ENCODE peak calls at places on chromosomes 5 and 9, in seven cellular contexts. D, Z, X, C, A, F and I are unnamed samples.

GRCh38 chr5:171421331-171422262 is 2.1 kb downstream of the FGF18 start:
- DNase-seq in D (no peak), Z (no peak), X (no peak), C (no peak), A (no peak), F (no peak), I (no peak)

GRCh38 chr5:22560115-22560514 is 293.0 kb downstream of the CDH12 start:
- DNase-seq in D (no peak), Z (peak; percentile 97), X (no peak), C (no peak), A (no peak), F (no peak), I (no peak)

GRCh38 chr5:150303070-150303595 is 428 bp upstream of the ARSI start:
- DNase-seq in D (no peak), Z (peak; percentile 77), X (no peak), C (no peak), A (no peak), F (no peak), I (no peak)

GRCh38 chr5:136192015-136192525 is 892 bp downstream of the SMIM32 start:
- DNase-seq in D (no peak), Z (no peak), X (no peak), C (no peak), A (no peak), F (no peak), I (no peak)

GRCh38 chr9:80086386-80086785 is 514.6 kb downstream of the TLE4 start:
- DNase-seq in D (no peak), Z (no peak), X (no peak), C (no peak), A (no peak), F (no peak), I (no peak)

GRCh38 chr9:89346703-89347102 is 28.4 kb downstream of the SECISBP2 start:
- DNase-seq in D (no peak), Z (no peak), X (no peak), C (no peak), A (no peak), F (no peak), I (no peak)

GRCh38 chr5:81755320-81755719 is 4.4 kb upstream of the SSBP2 start:
- DNase-seq in D (peak; percentile 47), Z (peak; percentile 89), X (no peak), C (peak; percentile 80), A (peak; percentile 47), F (no peak), I (peak; percentile 20)

GRCh38 chr5:55916986-55917385 is 65.8 kb downstream of the IL31RA start:
- DNase-seq in D (no peak), Z (no peak), X (no peak), C (no peak), A (no peak), F (no peak), I (no peak)

GRCh38 chr9:114278356-114278755 is 44.5 kb upstream of the ORM1 start:
- DNase-seq in D (no peak), Z (no peak), X (no peak), C (no peak), A (no peak), F (no peak), I (no peak)

DNA sequence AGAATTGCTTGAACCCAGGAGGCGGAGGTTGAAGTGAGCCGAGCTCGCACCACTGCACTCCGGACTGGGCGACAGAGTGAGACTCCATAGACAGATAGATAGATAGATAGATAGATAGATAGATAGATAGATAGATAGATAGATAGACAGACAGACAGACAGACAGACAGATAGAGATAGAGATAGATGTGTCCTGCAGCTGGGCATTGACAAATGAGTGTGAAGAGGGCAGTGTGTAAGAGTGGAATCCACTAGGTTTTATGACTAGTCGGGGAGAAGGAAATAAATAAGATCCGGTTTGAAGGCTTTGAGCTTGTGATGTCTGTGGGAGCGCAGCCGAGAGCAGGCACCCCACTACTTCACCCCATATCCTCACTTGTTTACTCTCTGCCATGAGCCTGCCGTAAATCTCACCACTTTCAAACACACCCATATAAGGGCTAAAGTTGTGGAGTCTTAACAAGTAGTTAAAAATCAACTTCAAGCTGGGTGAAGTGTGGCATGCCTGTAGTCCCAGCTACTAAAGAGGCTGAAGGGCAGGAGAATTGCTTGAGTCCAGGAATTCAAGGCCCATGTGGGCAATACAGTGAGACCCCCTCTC is 1.4 kb upstream of the SUSD1 start:
- DNase-seq in D (no peak), Z (no peak), X (no peak), C (no peak), A (no peak), F (no peak), I (peak; percentile 42)
- TF ChIP-seq CEBPB in D (no peak), Z (no peak), X (no peak), C (no peak), A (no peak), F (no peak), I (no peak)

GRCh38 chr5:179267071-179267670 is 78.1 kb downstream of the ADAMTS2 start:
- DNase-seq in D (no peak), Z (no peak), X (no peak), C (no peak), A (no peak), F (no peak), I (no peak)

GRCh38 chr5:179266291-179267070 is 78.8 kb downstream of the ADAMTS2 start:
- DNase-seq in D (no peak), Z (no peak), X (no peak), C (no peak), A (no peak), F (no peak), I (no peak)

GRCh38 chr5:179264641-179265528 is 80.4 kb downstream of the ADAMTS2 start:
- DNase-seq in D (no peak), Z (no peak), X (no peak), C (no peak), A (no peak), F (no peak), I (peak; percentile 41)

GRCh38 chr5:179264053-179264540 is 81.2 kb downstream of the ADAMTS2 start:
- DNase-seq in D (no peak), Z (no peak), X (no peak), C (no peak), A (no peak), F (no peak), I (no peak)

GRCh38 chr5:179265529-179266290 is 79.6 kb downstream of the ADAMTS2 start:
- DNase-seq in D (no peak), Z (peak; percentile 99), X (no peak), C (no peak), A (no peak), F (no peak), I (no peak)
- TF ChIP-seq CEBPB in D (no peak), Z (peak; percentile 99), X (no peak), C (no peak), A (no peak), F (peak; percentile 43), I (peak; percentile 74)

DNA sequence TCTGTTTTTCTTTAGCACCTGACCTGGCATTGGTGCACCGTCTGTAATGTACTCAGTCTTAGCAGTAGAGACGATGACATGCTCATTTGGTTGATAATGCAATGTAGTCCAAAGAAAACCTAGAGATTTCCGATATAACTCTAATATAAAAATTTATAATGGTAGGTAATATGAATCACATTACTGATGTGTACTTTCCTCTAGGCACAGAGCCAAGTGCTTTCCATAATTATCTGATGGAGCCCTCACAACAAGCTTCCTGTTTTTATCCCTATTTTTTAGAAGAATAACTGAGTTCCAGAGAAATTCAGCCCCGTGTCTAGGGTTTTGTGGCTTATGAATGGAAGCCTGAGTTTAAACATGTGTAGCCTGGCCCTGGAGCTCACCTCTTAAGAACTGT is 53.7 kb downstream of the KDM4C start:
- DNase-seq in D (no peak), Z (no peak), X (no peak), C (no peak), A (no peak), F (no peak), I (no peak)
- TF ChIP-seq CEBPB in D (no peak), Z (no peak), X (no peak), C (no peak), A (no peak), F (no peak), I (no peak)

GRCh38 chr5:140295414-140295813 is 7.5 kb downstream of the PFDN1 start:
- DNase-seq in D (no peak), Z (peak; percentile 99), X (no peak), C (no peak), A (peak; percentile 71), F (no peak), I (peak; percentile 67)

GRCh38 chr5:140296289-140296688 is 6.6 kb downstream of the PFDN1 start:
- DNase-seq in D (no peak), Z (no peak), X (no peak), C (no peak), A (no peak), F (no peak), I (no peak)

GRCh38 chr5:140294753-140295152 is 8.1 kb downstream of the PFDN1 start:
- DNase-seq in D (no peak), Z (no peak), X (no peak), C (no peak), A (no peak), F (no peak), I (no peak)

GRCh38 chr5:140292212-140293040 is 10.5 kb downstream of the PFDN1 start:
- DNase-seq in D (no peak), Z (peak; percentile 63), X (no peak), C (no peak), A (no peak), F (no peak), I (peak; percentile 9)

GRCh38 chr5:140293091-140293996 is 9.6 kb downstream of the PFDN1 start:
- DNase-seq in D (no peak), Z (peak; percentile 57), X (no peak), C (no peak), A (no peak), F (no peak), I (peak; percentile 65)
- TF ChIP-seq CEBPB in D (no peak), Z (peak; percentile 73), X (no peak), C (peak; percentile 35), A (peak; percentile 27), F (no peak), I (peak; percentile 75)

GRCh38 chr5:98416541-98416940 is 356.9 kb upstream of the RGMB start:
- DNase-seq in D (no peak), Z (peak; percentile 73), X (no peak), C (no peak), A (no peak), F (no peak), I (no peak)
- TF ChIP-seq CEBPB in D (no peak), Z (no peak), X (no peak), C (no peak), A (no peak), F (no peak), I (no peak)

GRCh38 chr5:84392836-84393235 is 8.2 kb upstream of the EDIL3 start:
- DNase-seq in D (no peak), Z (no peak), X (no peak), C (no peak), A (no peak), F (no peak), I (no peak)

GRCh38 chr5:84393969-84394368 is 9.3 kb upstream of the EDIL3 start:
- DNase-seq in D (peak; percentile 29), Z (peak; percentile 88), X (no peak), C (no peak), A (no peak), F (no peak), I (no peak)

GRCh38 chr5:84397385-84397784 is 12.7 kb upstream of the EDIL3 start:
- DNase-seq in D (no peak), Z (no peak), X (no peak), C (no peak), A (no peak), F (no peak), I (no peak)
- TF ChIP-seq CEBPB in D (no peak), Z (no peak), X (no peak), C (no peak), A (no peak), F (no peak), I (no peak)